ENCODE peak calls at places on chromosomes 6 and 20, in seven cellular contexts. V is astrocyte of the cerebellum; W is RPMI8226; F is GM06990; H is neural progenitor cell; G is stimulated activated CD4-positive, alpha-beta T cell treated with anti-CD3 and anti-CD28 coated beads, Interleukin-1b, Interleukin-23, amount 100 ng/mL, for 1 hour; M is LHCN-M2. O is an unnamed sample.
A peak's percentile ranks its signal among the peaks of the same experiment; 100 is the strongest.

GRCh38 chr6:42251500-42251899 is 33.8 kb upstream of the MRPS10 start:
- DNase-seq in V (no peak), W (no peak), F (no peak), H (no peak), G (no peak), M (no peak), O (no peak)

GRCh38 chr20:17059465-17059864 is 167.4 kb upstream of the PCSK2 start:
- DNase-seq in V (peak; percentile 8), W (peak; percentile 21), F (no peak), H (no peak), G (no peak), M (peak; percentile 1), O (no peak)

GRCh38 chr6:132669690-132670291 is 10.8 kb upstream of the TAAR1 start:
- DNase-seq in V (peak; percentile 22), W (peak; percentile 20), F (peak; percentile 3), H (peak; percentile 23), G (no peak), M (peak; percentile 39), O (peak; percentile 29)

GRCh38 chr20:58702859-58703648 is 10.5 kb downstream of the NPEPL1 start:
- DNase-seq in V (no peak), W (no peak), F (no peak), H (no peak), G (no peak), M (no peak), O (no peak)

GRCh38 chr6:128339635-128340436 is 180.6 kb downstream of the PTPRK start:
- DNase-seq in V (no peak), W (no peak), F (no peak), H (no peak), G (no peak), M (no peak), O (no peak)

GRCh38 chr6:150747155-150747554 is 118.3 kb upstream of the MTHFD1L start:
- DNase-seq in V (no peak), W (no peak), F (no peak), H (no peak), G (no peak), M (no peak), O (no peak)

GRCh38 chr20:2698912-2699311 is 6.3 kb downstream of the EBF4 start:
- DNase-seq in V (no peak), W (no peak), F (no peak), H (no peak), G (no peak), M (no peak), O (no peak)

GRCh38 chr20:59134182-59134581 is 29.4 kb upstream of the ZNF831 start:
- DNase-seq in V (no peak), W (peak; percentile 8), F (no peak), H (peak; percentile 14), G (no peak), M (no peak), O (no peak)

GRCh38 chr6:170439366-170440351 is 113.4 kb downstream of the PSMB1 start:
- DNase-seq in V (no peak), W (no peak), F (no peak), H (no peak), G (no peak), M (peak; percentile 13), O (no peak)

GRCh38 chr20:380763-381580 is 412 bp downstream of the TRIB3 start:
- DNase-seq in V (no peak), W (peak; percentile 84), F (peak; percentile 85), H (peak; percentile 79), G (peak; percentile 2), M (no peak), O (peak; percentile 80)

GRCh38 chr20:51541189-51542032 is 1.1 kb downstream of the NFATC2 start:
- DNase-seq in V (no peak), W (peak; percentile 50), F (peak; percentile 66), H (peak; percentile 69), G (peak; percentile 58), M (no peak), O (peak; percentile 60)

GRCh38 chr6:20393297-20393696 is 8.4 kb upstream of the E2F3 start:
- DNase-seq in V (no peak), W (no peak), F (no peak), H (no peak), G (no peak), M (no peak), O (no peak)

GRCh38 chr20:35447082-35447789 is 8.2 kb upstream of the CEP250 start:
- DNase-seq in V (peak; percentile 66), W (peak; percentile 87), F (peak; percentile 70), H (peak; percentile 83), G (peak; percentile 74), M (peak; percentile 79), O (peak; percentile 83)

GRCh38 chr6:119495230-119495683 is 145.7 kb upstream of the MAN1A1 start:
- DNase-seq in V (no peak), W (no peak), F (no peak), H (no peak), G (no peak), M (no peak), O (no peak)

GRCh38 chr20:61883867-61884393 is 181.8 kb downstream of the TAF4 start:
- DNase-seq in V (no peak), W (no peak), F (no peak), H (no peak), G (no peak), M (no peak), O (no peak)

GRCh38 chr6:133314951-133315350 is 73.8 kb downstream of the EYA4 start:
- DNase-seq in V (peak; percentile 72), W (no peak), F (no peak), H (no peak), G (no peak), M (peak; percentile 56), O (no peak)

GRCh38 chr6:118333772-118334171 is 214.3 kb upstream of the PLN start:
- DNase-seq in V (no peak), W (no peak), F (no peak), H (no peak), G (no peak), M (no peak), O (no peak)

GRCh38 chr6:152458648-152459047 is 178.5 kb downstream of the SYNE1 start:
- DNase-seq in V (no peak), W (no peak), F (no peak), H (no peak), G (no peak), M (peak; percentile 89), O (no peak)

GRCh38 chr20:10846831-10847230 is 173.0 kb upstream of the JAG1 start:
- DNase-seq in V (no peak), W (no peak), F (no peak), H (no peak), G (no peak), M (no peak), O (no peak)

GRCh38 chr20:45041464-45042337 is 59.2 kb downstream of the KCNS1 start:
- DNase-seq in V (no peak), W (no peak), F (no peak), H (no peak), G (no peak), M (peak; percentile 57), O (no peak)

GRCh38 chr6:10210052-10210451 is 204.8 kb downstream of the TFAP2A start:
- DNase-seq in V (no peak), W (no peak), F (no peak), H (no peak), G (no peak), M (peak; percentile 67), O (no peak)

GRCh38 chr6:17817763-17818162 is 111.0 kb upstream of the NUP153 start:
- DNase-seq in V (no peak), W (no peak), F (no peak), H (no peak), G (no peak), M (no peak), O (no peak)

GRCh38 chr20:35598899-35599775 is 16.5 kb upstream of the SPAG4 start:
- DNase-seq in V (no peak), W (peak; percentile 85), F (no peak), H (no peak), G (no peak), M (no peak), O (no peak)

GRCh38 chr6:33722103-33722646 is 10.7 kb upstream of the UQCC2 start:
- DNase-seq in V (no peak), W (no peak), F (no peak), H (no peak), G (no peak), M (no peak), O (no peak)

GRCh38 chr20:20362774-20363435 is 5.0 kb upstream of the INSM1 start:
- DNase-seq in V (no peak), W (peak; percentile 30), F (no peak), H (peak; percentile 87), G (no peak), M (no peak), O (no peak)